ENCODE peak calls at places on chromosomes 13 and 19, in four cellular contexts. E is right lobe of liver, S is breast epithelium, V is GM12891. K is an unnamed sample.

GRCh38 chr13:50993908-50994307 is 84.3 kb downstream of the RNASEH2B start:
- DNase-seq in V (no peak), S (no peak), E (no peak), K (no peak)

GRCh38 chr13:63124863-63125262 is 1709.2 kb upstream of the PCDH20 start:
- DNase-seq in V (no peak), E (no peak), S (no peak), K (no peak)

GRCh38 chr13:24680258-24680920 is at the start of gene ATP12A:
- DNase-seq in S (no peak), V (peak; percentile 46), E (no peak), K (peak; percentile 57)

GRCh38 chr13:26914624-26915023 is 154.0 kb upstream of the GPR12 start:
- DNase-seq in E (no peak), S (no peak), V (no peak), K (no peak)

GRCh38 chr19:19911150-19911549 is 10.4 kb downstream of the ZNF93 start:
- DNase-seq in V (no peak), S (no peak), E (no peak), K (no peak)

GRCh38 chr13:53719281-53719680 is 690.7 kb downstream of the OLFM4 start:
- DNase-seq in V (no peak), S (no peak), E (no peak), K (no peak)

GRCh38 chr19:4676955-4677731 is 7.0 kb upstream of the MYDGF start:
- DNase-seq in E (no peak), V (no peak), S (no peak), K (peak; percentile 62)

GRCh38 chr19:30407310-30407709 is 35.1 kb downstream of the ZNF536 start:
- DNase-seq in V (no peak), E (no peak), S (no peak), K (no peak)

GRCh38 chr19:8938576-8938975 is 71.6 kb downstream of the MUC16 start:
- DNase-seq in S (peak; percentile 0), V (no peak), E (no peak), K (no peak)

GRCh38 chr13:51341804-51342203 is 2.3 kb downstream of the SERPINE3 start:
- DNase-seq in S (no peak), E (no peak), V (no peak), K (no peak)

GRCh38 chr13:80171096-80171495 is 169.8 kb downstream of the SPRY2 start:
- DNase-seq in S (no peak), E (peak; percentile 63), V (no peak), K (no peak)

GRCh38 chr13:85509512-85509911 is 289.7 kb downstream of the SLITRK6 start:
- DNase-seq in V (no peak), E (no peak), S (no peak), K (no peak)

GRCh38 chr13:94799330-94799729 is 87.0 kb upstream of the SOX21 start:
- DNase-seq in E (no peak), S (no peak), V (no peak), K (no peak)

GRCh38 chr19:55156202-55157063 is 1.1 kb downstream of the TNNI3 start:
- DNase-seq in V (peak; percentile 66), E (no peak), S (no peak), K (peak; percentile 59)

GRCh38 chr19:45630463-45630862 is 8.7 kb downstream of the EML2 start:
- DNase-seq in V (no peak), S (no peak), E (no peak), K (no peak)

GRCh38 chr13:73870970-73871935 is 263.0 kb downstream of the KLF12 start:
- DNase-seq in V (no peak), S (no peak), E (no peak), K (no peak)

GRCh38 chr13:41568990-41569387 is 111.6 kb downstream of the RGCC start:
- DNase-seq in S (no peak), V (no peak), E (no peak), K (no peak)

GRCh38 chr19:11401808-11402543 is 17.1 kb downstream of the RGL3 start:
- DNase-seq in E (no peak), S (no peak), V (no peak), K (no peak)

GRCh38 chr13:91748416-91749089 is 350.1 kb downstream of the GPC5 start:
- DNase-seq in V (no peak), E (no peak), S (no peak), K (no peak)

GRCh38 chr13:112068531-112069062 is 1.6 kb downstream of the SOX1 start:
- DNase-seq in S (no peak), V (no peak), E (no peak), K (no peak)

GRCh38 chr13:34430294-34430693 is 511.8 kb upstream of the NBEA start:
- DNase-seq in V (no peak), S (no peak), E (no peak), K (no peak)

GRCh38 chr13:28684257-28684656 is 25.3 kb downstream of the POMP start:
- DNase-seq in V (no peak), S (no peak), E (peak; percentile 46), K (no peak)

GRCh38 chr19:2100719-2101061 is 4.0 kb downstream of the IZUMO4 start:
- DNase-seq in V (no peak), S (no peak), E (no peak), K (no peak)

GRCh38 chr19:2096543-2097329 is at the start of gene IZUMO4:
- DNase-seq in E (peak; percentile 100), V (peak; percentile 98), S (peak; percentile 100), K (peak; percentile 98)

GRCh38 chr19:2097330-2098327 is 914 bp downstream of the IZUMO4 start:
- DNase-seq in V (no peak), S (no peak), E (no peak), K (peak; percentile 81)

GRCh38 chr19:2099937-2100718 is 3.4 kb downstream of the IZUMO4 start:
- DNase-seq in S (no peak), E (no peak), V (no peak), K (no peak)

GRCh38 chr19:2099054-2099501 is 2.4 kb downstream of the IZUMO4 start:
- DNase-seq in S (no peak), V (no peak), E (no peak), K (no peak)
- TF ChIP-seq POLR2A in S (no peak), V (no peak), E (no peak), K (no peak)

DNA sequence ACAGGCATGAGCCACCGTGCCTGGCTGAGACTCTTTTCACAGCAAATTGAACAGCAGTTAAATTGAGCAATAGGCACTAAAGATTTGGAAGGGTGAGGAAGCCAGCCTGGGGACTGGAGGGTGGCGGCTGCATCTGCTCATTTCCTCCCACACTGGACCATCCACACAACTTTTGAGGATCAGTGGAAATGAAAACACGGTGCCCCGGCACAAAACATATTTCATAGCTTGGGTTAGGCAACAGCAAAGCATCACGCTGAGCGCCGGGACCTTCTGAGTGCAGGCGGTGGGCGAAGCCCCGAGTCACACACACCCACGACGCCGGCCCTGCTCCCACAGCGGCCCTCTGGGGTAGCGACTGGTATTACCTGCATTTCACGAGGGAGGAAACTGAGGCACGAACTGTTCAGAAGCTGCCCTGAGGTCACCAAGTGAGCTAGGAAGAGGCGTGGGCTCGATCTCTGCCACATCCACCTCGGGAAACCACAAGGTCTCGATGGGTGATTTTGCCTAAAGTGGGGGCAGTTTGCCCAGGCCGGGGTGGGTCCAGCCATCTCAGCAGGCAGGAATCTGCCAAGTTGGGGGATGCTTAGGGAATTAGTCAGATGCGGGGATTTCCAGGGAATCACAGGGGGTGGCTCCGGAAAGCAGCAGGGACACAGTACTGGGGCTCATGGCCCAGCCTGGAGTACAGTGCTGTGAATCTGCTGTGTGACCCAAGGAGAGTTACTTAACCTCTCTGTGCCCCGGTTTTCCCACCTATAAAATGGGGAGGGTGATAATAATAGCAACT is 3.5 kb upstream of the SBNO2 start:
- DNase-seq in E (no peak), S (no peak), V (no peak), K (no peak)
- TF ChIP-seq POLR2A in E (no peak), S (no peak), V (no peak), K (no peak)

GRCh38 chr19:38386968-38387549 is 775 bp downstream of the GGN start:
- DNase-seq in S (no peak), V (no peak), E (no peak), K (no peak)

GRCh38 chr19:38388310-38389100 is at the start of gene SPRED3:
- DNase-seq in V (no peak), E (no peak), S (no peak), K (no peak)

GRCh38 chr19:38387550-38388309 is at the start of gene GGN:
- DNase-seq in E (peak; percentile 77), V (peak; percentile 81), S (peak; percentile 92), K (peak; percentile 78)

GRCh38 chr19:38389957-38390924 is 1.7 kb downstream of the SPRED3 start:
- DNase-seq in V (no peak), E (no peak), S (no peak), K (no peak)

DNA sequence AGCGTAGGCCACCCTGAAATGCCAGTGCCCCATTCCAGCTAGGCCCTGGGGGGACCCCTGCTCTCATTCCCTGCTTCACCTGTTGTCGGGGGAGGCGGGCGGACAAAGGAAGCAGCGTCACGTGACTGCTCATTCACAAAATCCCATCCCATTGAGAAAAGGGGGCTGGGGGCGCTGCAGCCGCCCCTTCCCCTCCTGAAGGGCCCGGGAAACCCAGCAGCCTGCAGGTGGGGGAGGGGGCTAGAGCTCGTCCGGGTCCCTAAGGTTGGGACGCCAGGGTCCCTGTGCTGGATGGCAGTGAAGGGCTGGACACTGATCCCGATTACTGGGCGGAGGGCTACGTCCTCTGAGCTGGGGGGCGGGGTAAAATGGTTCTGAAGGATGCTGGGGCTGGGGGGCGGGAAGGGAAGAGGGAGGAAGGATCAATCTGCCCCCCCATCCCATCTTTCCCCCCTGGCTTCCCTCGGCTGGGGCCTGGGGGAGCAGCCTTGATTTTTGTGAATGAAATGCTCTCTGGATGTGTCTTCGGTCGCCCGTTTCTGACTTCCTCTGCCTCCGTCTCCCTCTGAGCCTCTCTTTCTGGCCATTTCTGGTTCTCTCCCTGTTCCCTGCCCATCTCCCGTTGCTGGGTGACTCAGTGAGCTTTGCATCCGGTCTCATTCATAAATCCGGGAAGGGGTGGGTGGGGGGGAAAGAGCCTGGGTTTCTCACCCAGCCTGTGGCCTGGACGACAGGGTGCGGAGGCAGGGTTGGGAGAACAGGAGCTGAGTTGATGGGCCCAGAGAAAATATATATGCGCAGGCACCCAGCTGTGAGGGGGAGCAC is 816 bp downstream of the SPRED3 start:
- DNase-seq in V (no peak), S (no peak), E (no peak), K (no peak)
- TF ChIP-seq POLR2A in V (no peak), S (no peak), E (no peak), K (no peak)

DNA sequence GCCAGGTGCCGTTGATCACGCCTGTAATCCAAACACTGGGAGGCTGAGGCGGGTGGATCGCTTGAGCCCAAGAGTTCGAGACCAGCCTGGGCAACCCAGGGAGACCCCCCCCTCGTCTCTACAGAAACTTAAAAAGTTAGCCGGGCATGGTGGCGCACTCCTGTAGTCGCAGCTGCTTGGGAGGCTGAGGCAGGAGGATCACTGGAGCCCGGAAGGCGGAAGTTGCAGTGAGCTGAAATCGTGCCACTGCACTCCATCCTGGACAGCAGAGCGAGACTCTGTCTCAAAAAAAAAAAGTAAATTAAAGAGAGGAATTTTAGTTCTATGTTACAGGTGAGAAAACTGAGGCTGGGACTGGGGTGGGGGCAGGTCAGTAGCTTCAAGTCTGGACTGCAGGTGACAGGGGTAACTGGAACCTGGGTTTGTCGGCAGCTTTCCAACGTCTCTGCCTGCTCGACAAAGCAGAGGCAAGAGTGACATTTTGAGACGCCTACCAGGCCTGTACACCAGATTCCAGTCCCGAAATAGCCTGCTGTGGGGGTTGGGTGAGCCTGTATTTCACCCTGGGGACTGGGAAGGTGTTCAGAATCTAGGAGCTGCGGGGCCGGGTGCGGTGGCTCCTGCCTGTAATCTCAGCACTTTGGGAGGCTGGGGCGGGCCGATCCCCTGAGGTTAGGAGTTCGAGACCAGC is 1.2 kb downstream of the SELENOW start:
- DNase-seq in V (no peak), S (no peak), E (no peak), K (peak; percentile 61)
- TF ChIP-seq POLR2A in V (no peak), S (no peak), E (no peak), K (no peak)